ENCODE peak calls at places on chromosomes 6 and 20, in ten cellular contexts. Y is Panc1, P is fibroblast of the aortic adventitia, N is GM12865, S is epithelial cell of esophagus, M is astrocyte of the cerebellum, G is HFF-Myc, V is kidney, R is A549, Q is cardiac muscle cell. K is an unnamed sample.

GRCh38 chr20:38805502-38805957 is at the start of gene PPP1R16B:
- DNase-seq in Y (no peak), P (no peak), N (peak), S (no peak), M (no peak), G (no peak), V (peak), R (no peak), Q (peak), K (peak)

GRCh38 chr6:169787797-169788196 is 36.4 kb downstream of the ERMARD start:
- DNase-seq in Y (no peak), P (no peak), N (no peak), S (no peak), M (no peak), G (no peak), V (no peak), R (no peak), Q (no peak), K (no peak)

GRCh38 chr6:10307476-10307875 is 107.4 kb downstream of the TFAP2A start:
- DNase-seq in Y (no peak), P (no peak), N (no peak), S (no peak), M (no peak), G (no peak), V (no peak), R (no peak), Q (no peak), K (no peak)

GRCh38 chr6:109009761-109010612 is 84.7 kb downstream of the SESN1 start:
- DNase-seq in Y (peak), P (no peak), N (no peak), S (no peak), M (no peak), G (no peak), V (no peak), R (no peak), Q (no peak), K (no peak)

GRCh38 chr20:57877131-57877784 is 167.4 kb upstream of the PMEPA1 start:
- DNase-seq in Y (no peak), P (no peak), N (no peak), S (no peak), M (no peak), G (no peak), V (no peak), R (no peak), Q (peak), K (no peak)

GRCh38 chr20:33933469-33933909 is 60.2 kb upstream of the RALY start:
- DNase-seq in Y (peak), P (peak), N (peak), S (peak), M (no peak), G (no peak), V (peak), R (peak), Q (peak), K (peak)

GRCh38 chr20:35467339-35468224 is 12.2 kb downstream of the CEP250 start:
- DNase-seq in Y (no peak), P (peak), N (no peak), S (no peak), M (no peak), G (peak), V (no peak), R (peak), Q (peak), K (no peak)

GRCh38 chr20:58264271-58264670 is 35.8 kb upstream of the ANKRD60 start:
- DNase-seq in Y (no peak), P (no peak), N (no peak), S (peak), M (no peak), G (no peak), V (no peak), R (no peak), Q (no peak), K (no peak)

GRCh38 chr6:3911614-3912336 is 62.6 kb downstream of the FAM50B start:
- DNase-seq in Y (peak), P (peak), N (no peak), S (peak), M (no peak), G (peak), V (peak), R (peak), Q (no peak), K (no peak)

GRCh38 chr6:52532457-52532856 is 44.4 kb downstream of the TRAM2 start:
- DNase-seq in Y (no peak), P (no peak), N (no peak), S (no peak), M (no peak), G (no peak), V (no peak), R (no peak), Q (no peak), K (no peak)

GRCh38 chr6:139536751-139537617 is 162.5 kb upstream of the CITED2 start:
- DNase-seq in Y (no peak), P (no peak), N (no peak), S (no peak), M (no peak), G (no peak), V (no peak), R (peak), Q (no peak), K (no peak)

GRCh38 chr20:4427936-4428581 is 293.6 kb upstream of the PRND start:
- DNase-seq in Y (no peak), P (peak), N (no peak), S (no peak), M (no peak), G (no peak), V (no peak), R (no peak), Q (no peak), K (no peak)

GRCh38 chr6:153024401-153025017 is 22.0 kb upstream of the MTRF1L start:
- DNase-seq in Y (peak), P (peak), N (peak), S (peak), M (no peak), G (peak), V (no peak), R (peak), Q (peak), K (peak)

GRCh38 chr6:72952808-72953630 is 272.3 kb downstream of the KHDC1L start:
- DNase-seq in Y (no peak), P (peak), N (no peak), S (peak), M (no peak), G (no peak), V (no peak), R (peak), Q (no peak), K (no peak)

GRCh38 chr6:141401168-141401567 is 731.6 kb upstream of the GJE1 start:
- DNase-seq in Y (no peak), P (peak), N (no peak), S (no peak), M (no peak), G (no peak), V (no peak), R (no peak), Q (no peak), K (no peak)

GRCh38 chr6:148573922-148574321 is 172.9 kb upstream of the UST start:
- DNase-seq in Y (no peak), P (no peak), N (no peak), S (no peak), M (no peak), G (no peak), V (no peak), R (no peak), Q (no peak), K (no peak)

GRCh38 chr20:62632575-62632974 is 9.7 kb upstream of the SLCO4A1 start:
- DNase-seq in Y (no peak), P (no peak), N (no peak), S (no peak), M (no peak), G (no peak), V (no peak), R (no peak), Q (no peak), K (no peak)

GRCh38 chr6:16420715-16421461 is 182.5 kb downstream of the GMPR start:
- DNase-seq in Y (no peak), P (peak), N (peak), S (no peak), M (peak), G (peak), V (no peak), R (no peak), Q (no peak), K (no peak)

GRCh38 chr6:150930816-150931215 is 65.3 kb downstream of the MTHFD1L start:
- DNase-seq in Y (no peak), P (peak), N (no peak), S (no peak), M (peak), G (no peak), V (no peak), R (peak), Q (no peak), K (no peak)

GRCh38 chr6:95693108-95693507 is 115.8 kb downstream of the MANEA start:
- DNase-seq in Y (no peak), P (no peak), N (peak), S (peak), M (no peak), G (peak), V (no peak), R (no peak), Q (peak), K (peak)

GRCh38 chr20:20073851-20074252 is 21.5 kb downstream of the CFAP61 start:
- DNase-seq in Y (no peak), P (no peak), N (no peak), S (no peak), M (no peak), G (no peak), V (no peak), R (no peak), Q (no peak), K (no peak)

GRCh38 chr20:33282991-33283555 is at the start of gene BPIFB1:
- DNase-seq in Y (no peak), P (no peak), N (no peak), S (no peak), M (no peak), G (no peak), V (peak), R (no peak), Q (no peak), K (no peak)

GRCh38 chr6:91276315-91276714 is 689.4 kb upstream of the MAP3K7 start:
- DNase-seq in Y (no peak), P (no peak), N (no peak), S (peak), M (peak), G (no peak), V (no peak), R (peak), Q (peak), K (no peak)

GRCh38 chr20:4051413-4052138 is 36.2 kb upstream of the RNF24 start:
- DNase-seq in Y (no peak), P (peak), N (no peak), S (no peak), M (no peak), G (no peak), V (no peak), R (no peak), Q (no peak), K (no peak)

GRCh38 chr6:9408718-9409117 is 973.4 kb upstream of the SLC35B3 start:
- DNase-seq in Y (no peak), P (peak), N (no peak), S (peak), M (no peak), G (no peak), V (no peak), R (no peak), Q (no peak), K (no peak)

GRCh38 chr6:154298297-154298696 is 58.3 kb downstream of the IPCEF1 start:
- DNase-seq in Y (no peak), P (peak), N (peak), S (peak), M (no peak), G (no peak), V (no peak), R (no peak), Q (no peak), K (no peak)

DNA sequence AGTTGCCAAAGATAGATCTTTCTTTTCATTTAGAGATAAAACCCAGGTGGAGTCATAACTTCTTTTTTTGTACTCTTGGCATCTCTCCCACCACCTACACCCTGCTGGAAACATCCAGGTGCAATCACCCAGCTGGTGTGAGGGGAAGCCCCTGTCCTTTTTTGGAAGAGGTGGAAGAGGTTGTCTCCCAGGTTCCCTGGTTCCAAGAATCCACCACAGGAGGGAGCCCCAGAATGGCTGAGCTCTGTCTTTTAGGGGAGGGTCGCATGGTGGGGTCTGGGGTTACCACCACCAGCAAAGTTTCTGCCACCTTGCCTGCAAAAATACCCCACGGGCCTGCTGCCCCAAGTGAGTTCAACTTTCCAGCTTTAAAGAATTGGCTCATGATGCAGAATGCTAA is 10.8 kb downstream of the SMOC2 start:
- DNase-seq in Y (no peak), P (no peak), N (no peak), S (no peak), M (no peak), G (no peak), V (no peak), R (no peak), Q (peak), K (no peak)
- TF ChIP-seq CTCF in Y (peak), P (peak), N (no peak), S (peak), M (peak), G (no peak), V (no peak), R (no peak), Q (peak), K (peak)

DNA sequence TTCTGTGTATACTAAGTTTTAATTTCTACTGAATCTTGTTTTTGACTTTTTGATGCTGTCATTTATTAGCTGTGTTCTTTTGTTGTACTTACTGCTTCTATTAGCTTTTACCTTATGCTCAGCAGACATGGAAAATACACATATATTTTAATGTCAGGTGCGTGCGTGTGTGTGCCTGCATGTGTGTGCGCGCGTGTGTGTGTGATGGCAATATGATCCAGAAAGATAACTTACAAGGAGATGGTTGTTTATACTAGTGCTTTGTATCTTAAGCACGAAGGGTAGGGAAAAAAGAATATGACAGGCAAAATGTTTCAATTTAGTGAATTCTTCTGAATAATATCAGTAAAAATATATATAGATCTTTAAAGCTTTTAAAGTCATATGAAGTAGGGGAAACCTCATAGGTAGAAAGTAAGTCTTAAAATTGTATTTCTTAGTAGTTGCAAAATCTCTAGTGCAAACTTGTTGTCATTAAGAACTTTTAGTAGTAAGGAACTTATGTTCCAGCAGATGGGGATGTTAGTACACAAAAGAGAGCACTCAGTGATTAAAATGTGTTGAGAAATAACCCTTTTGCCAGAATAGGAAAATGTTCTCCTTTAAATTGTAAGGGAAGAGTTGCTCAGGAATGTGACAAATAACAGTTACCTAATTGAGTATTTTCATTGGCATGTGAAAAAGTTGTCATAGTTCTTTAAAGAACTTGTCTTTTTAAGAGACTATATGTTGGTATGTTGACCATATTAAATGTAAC is 13.2 kb downstream of the QKI start:
- DNase-seq in Y (no peak), P (peak), N (peak), S (peak), M (peak), G (no peak), V (no peak), R (peak), Q (no peak), K (no peak)
- TF ChIP-seq CTCF in Y (peak), P (peak), N (no peak), S (peak), M (no peak), G (no peak), V (no peak), R (peak), Q (peak), K (no peak)

GRCh38 chr6:105771313-105771970 is 314.7 kb upstream of the PRDM1 start:
- DNase-seq in Y (no peak), P (peak), N (no peak), S (no peak), M (no peak), G (no peak), V (no peak), R (no peak), Q (no peak), K (no peak)
- TF ChIP-seq CTCF in Y (no peak), P (no peak), N (no peak), S (no peak), M (no peak), G (no peak), V (no peak), R (no peak), Q (no peak), K (no peak)

GRCh38 chr20:21127201-21127981 is 1.5 kb downstream of the KIZ start:
- DNase-seq in Y (no peak), P (no peak), N (no peak), S (no peak), M (no peak), G (no peak), V (no peak), R (no peak), Q (no peak), K (no peak)

GRCh38 chr20:21125849-21126840 is at the start of gene KIZ:
- DNase-seq in Y (peak), P (peak), N (peak), S (peak), M (peak), G (peak), V (peak), R (peak), Q (peak), K (peak)

GRCh38 chr20:21124190-21124589 is 1.7 kb upstream of the KIZ start:
- DNase-seq in Y (no peak), P (no peak), N (no peak), S (no peak), M (no peak), G (no peak), V (no peak), R (no peak), Q (no peak), K (no peak)

GRCh38 chr20:21129861-21130260 is 4.0 kb downstream of the KIZ start:
- DNase-seq in Y (no peak), P (no peak), N (no peak), S (no peak), M (no peak), G (no peak), V (no peak), R (no peak), Q (no peak), K (no peak)

DNA sequence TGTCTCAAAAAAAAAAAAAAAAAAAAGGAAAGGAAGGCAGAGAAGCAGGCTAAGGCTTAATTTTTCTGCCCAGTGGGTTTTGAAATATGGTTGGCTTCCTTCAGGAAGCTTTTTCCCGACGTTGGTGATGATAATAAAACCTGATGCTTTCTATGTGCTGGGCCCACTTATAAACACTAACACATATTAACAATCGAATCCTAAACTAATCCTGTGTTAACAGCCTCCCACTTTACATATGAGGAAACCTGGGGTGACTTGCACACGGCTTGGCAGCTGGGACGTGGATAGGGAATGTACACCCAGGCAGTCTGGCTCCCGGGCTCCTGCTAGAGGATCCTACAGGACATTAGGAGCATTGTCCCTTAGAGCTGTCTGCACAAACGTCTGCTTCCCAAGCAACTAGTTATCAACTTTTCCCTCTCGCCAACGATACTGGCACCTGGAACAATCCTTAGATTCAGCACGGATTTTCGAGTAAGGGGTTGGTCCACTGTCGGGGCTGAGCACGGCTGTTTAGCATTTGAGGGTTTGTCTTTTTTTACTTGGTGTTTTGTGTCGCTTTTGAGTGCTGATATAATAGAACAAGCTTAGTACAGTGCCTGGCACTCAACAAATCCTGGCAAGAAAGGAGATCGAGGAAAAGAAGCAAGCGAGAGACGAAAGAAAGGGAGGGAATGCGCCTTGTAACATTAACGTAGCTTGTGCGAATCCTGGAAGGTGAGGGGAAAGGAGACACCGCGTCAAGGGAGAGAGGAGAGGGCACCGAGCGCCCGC is 622 bp upstream of the KIZ start:
- DNase-seq in Y (peak), P (peak), N (no peak), S (peak), M (no peak), G (peak), V (no peak), R (peak), Q (peak), K (peak)
- TF ChIP-seq CTCF in Y (no peak), P (peak), N (no peak), S (peak), M (peak), G (no peak), V (peak), R (peak), Q (peak), K (no peak)

K was measured in endothelial cell.